ENCODE peak calls at places on chromosomes 4 and X, in seven cellular contexts. One of them, this sample, is unnamed.

GRCh38 chr4:154928640-154929257 is 147.7 kb downstream of the RBM46 start:
- DNase-seq in iPS DF 6.9: peak; percentile 25
- DNase-seq in naive thymus-derived CD8-positive, alpha-beta T cell: no peak
- DNase-seq in ACHN: peak; percentile 39
- DNase-seq in foreskin fibroblast: peak; percentile 66
- DNase-seq in Daoy: no peak
- DNase-seq in endodermal cell: peak; percentile 72
- DNase-seq in this sample: peak; percentile 1

GRCh38 chr4:14446904-14447303 is 555.4 kb upstream of the CPEB2 start:
- DNase-seq in iPS DF 6.9: no peak
- DNase-seq in endodermal cell: no peak
- DNase-seq in Daoy: no peak
- DNase-seq in naive thymus-derived CD8-positive, alpha-beta T cell: no peak
- DNase-seq in ACHN: no peak
- DNase-seq in foreskin fibroblast: no peak
- DNase-seq in this sample: no peak

GRCh38 chrX:21907250-21907649 is 33.3 kb upstream of the SMS start:
- DNase-seq in ACHN: no peak
- DNase-seq in foreskin fibroblast: no peak
- DNase-seq in endodermal cell: no peak
- DNase-seq in iPS DF 6.9: no peak
- DNase-seq in naive thymus-derived CD8-positive, alpha-beta T cell: no peak
- DNase-seq in Daoy: no peak
- DNase-seq in this sample: no peak

GRCh38 chr4:3062466-3062865 is 11.9 kb downstream of the HTT-AS start:
- DNase-seq in endodermal cell: no peak
- DNase-seq in ACHN: no peak
- DNase-seq in naive thymus-derived CD8-positive, alpha-beta T cell: no peak
- DNase-seq in Daoy: peak; percentile 69
- DNase-seq in iPS DF 6.9: no peak
- DNase-seq in foreskin fibroblast: peak; percentile 35
- DNase-seq in this sample: no peak

GRCh38 chrX:118062048-118062789 is 54.4 kb downstream of the KLHL13 start:
- DNase-seq in Daoy: no peak
- DNase-seq in ACHN: no peak
- DNase-seq in endodermal cell: no peak
- DNase-seq in iPS DF 6.9: no peak
- DNase-seq in naive thymus-derived CD8-positive, alpha-beta T cell: no peak
- DNase-seq in foreskin fibroblast: no peak
- DNase-seq in this sample: no peak

GRCh38 chr4:6507345-6507744 is 34.9 kb upstream of the PPP2R2C start:
- DNase-seq in ACHN: no peak
- DNase-seq in iPS DF 6.9: no peak
- DNase-seq in naive thymus-derived CD8-positive, alpha-beta T cell: no peak
- DNase-seq in endodermal cell: peak; percentile 22
- DNase-seq in foreskin fibroblast: no peak
- DNase-seq in Daoy: no peak
- DNase-seq in this sample: no peak

GRCh38 chr4:105780176-105780575 is 71.6 kb downstream of the GSTCD start:
- DNase-seq in naive thymus-derived CD8-positive, alpha-beta T cell: no peak
- DNase-seq in iPS DF 6.9: no peak
- DNase-seq in Daoy: no peak
- DNase-seq in foreskin fibroblast: no peak
- DNase-seq in ACHN: no peak
- DNase-seq in endodermal cell: no peak
- DNase-seq in this sample: no peak

GRCh38 chrX:136057567-136057966 is 72.3 kb downstream of the SLC9A6 start:
- DNase-seq in iPS DF 6.9: no peak
- DNase-seq in Daoy: no peak
- DNase-seq in naive thymus-derived CD8-positive, alpha-beta T cell: no peak
- DNase-seq in foreskin fibroblast: peak; percentile 24
- DNase-seq in ACHN: no peak
- DNase-seq in endodermal cell: no peak
- DNase-seq in this sample: no peak

GRCh38 chrX:105700316-105700715 is 122.0 kb upstream of the NRK start:
- DNase-seq in naive thymus-derived CD8-positive, alpha-beta T cell: no peak
- DNase-seq in ACHN: no peak
- DNase-seq in endodermal cell: no peak
- DNase-seq in Daoy: no peak
- DNase-seq in foreskin fibroblast: no peak
- DNase-seq in iPS DF 6.9: no peak
- DNase-seq in this sample: no peak

GRCh38 chr4:13546855-13547562 is 2.7 kb upstream of the NKX3-2 start:
- DNase-seq in naive thymus-derived CD8-positive, alpha-beta T cell: no peak
- DNase-seq in iPS DF 6.9: no peak
- DNase-seq in endodermal cell: peak; percentile 87
- DNase-seq in foreskin fibroblast: no peak
- DNase-seq in ACHN: no peak
- DNase-seq in Daoy: no peak
- DNase-seq in this sample: no peak

GRCh38 chrX:41332005-41332404 is 2.0 kb upstream of the DDX3X start:
- DNase-seq in naive thymus-derived CD8-positive, alpha-beta T cell: no peak
- DNase-seq in endodermal cell: no peak
- DNase-seq in iPS DF 6.9: no peak
- DNase-seq in Daoy: no peak
- DNase-seq in ACHN: no peak
- DNase-seq in foreskin fibroblast: no peak
- DNase-seq in this sample: no peak

GRCh38 chr4:53763813-53764597 is 172.7 kb upstream of the LNX1 start:
- DNase-seq in endodermal cell: no peak
- DNase-seq in naive thymus-derived CD8-positive, alpha-beta T cell: no peak
- DNase-seq in ACHN: no peak
- DNase-seq in Daoy: peak; percentile 1
- DNase-seq in foreskin fibroblast: peak; percentile 84
- DNase-seq in iPS DF 6.9: no peak
- DNase-seq in this sample: no peak

GRCh38 chrX:53071604-53072417 is 10.4 kb upstream of the TSPYL2 start:
- DNase-seq in foreskin fibroblast: peak; percentile 75
- DNase-seq in ACHN: peak; percentile 61
- DNase-seq in Daoy: peak; percentile 52
- DNase-seq in endodermal cell: peak; percentile 79
- DNase-seq in naive thymus-derived CD8-positive, alpha-beta T cell: peak; percentile 86
- DNase-seq in iPS DF 6.9: no peak
- DNase-seq in this sample: peak; percentile 56

GRCh38 chr4:33111106-33111505 is 2390.9 kb downstream of the PCDH7 start:
- DNase-seq in endodermal cell: no peak
- DNase-seq in iPS DF 6.9: no peak
- DNase-seq in foreskin fibroblast: peak; percentile 48
- DNase-seq in Daoy: no peak
- DNase-seq in naive thymus-derived CD8-positive, alpha-beta T cell: no peak
- DNase-seq in ACHN: no peak
- DNase-seq in this sample: no peak

GRCh38 chrX:102976290-102976689 is 39.2 kb downstream of the RAB40AL start:
- DNase-seq in naive thymus-derived CD8-positive, alpha-beta T cell: no peak
- DNase-seq in endodermal cell: no peak
- DNase-seq in Daoy: no peak
- DNase-seq in iPS DF 6.9: no peak
- DNase-seq in ACHN: no peak
- DNase-seq in foreskin fibroblast: peak; percentile 36
- DNase-seq in this sample: no peak

GRCh38 chr4:147160908-147161513 is 215.3 kb upstream of the TTC29 start:
- DNase-seq in naive thymus-derived CD8-positive, alpha-beta T cell: no peak
- DNase-seq in iPS DF 6.9: no peak
- DNase-seq in Daoy: peak; percentile 5
- DNase-seq in ACHN: peak; percentile 46
- DNase-seq in foreskin fibroblast: peak; percentile 82
- DNase-seq in endodermal cell: peak; percentile 65
- DNase-seq in this sample: peak; percentile 22

GRCh38 chr4:186728631-186729271 is 5.1 kb upstream of the FAT1 start:
- DNase-seq in Daoy: no peak
- DNase-seq in naive thymus-derived CD8-positive, alpha-beta T cell: no peak
- DNase-seq in endodermal cell: no peak
- DNase-seq in iPS DF 6.9: no peak
- DNase-seq in foreskin fibroblast: peak; percentile 27
- DNase-seq in ACHN: peak; percentile 9
- DNase-seq in this sample: peak; percentile 56

GRCh38 chrX:110180928-110181310 is 137.0 kb downstream of the AMMECR1 start:
- DNase-seq in endodermal cell: no peak
- DNase-seq in Daoy: peak; percentile 26
- DNase-seq in naive thymus-derived CD8-positive, alpha-beta T cell: no peak
- DNase-seq in iPS DF 6.9: no peak
- DNase-seq in foreskin fibroblast: peak; percentile 61
- DNase-seq in ACHN: peak; percentile 25
- DNase-seq in this sample: no peak

GRCh38 chr4:2419814-2420213 is 1.1 kb downstream of the CFAP99 start:
- DNase-seq in naive thymus-derived CD8-positive, alpha-beta T cell: no peak
- DNase-seq in iPS DF 6.9: no peak
- DNase-seq in Daoy: no peak
- DNase-seq in foreskin fibroblast: no peak
- DNase-seq in ACHN: no peak
- DNase-seq in endodermal cell: no peak
- DNase-seq in this sample: no peak

GRCh38 chrX:134625315-134625718 is 33.0 kb downstream of the PLAC1 start:
- DNase-seq in Daoy: no peak
- DNase-seq in naive thymus-derived CD8-positive, alpha-beta T cell: no peak
- DNase-seq in endodermal cell: no peak
- DNase-seq in iPS DF 6.9: no peak
- DNase-seq in ACHN: no peak
- DNase-seq in foreskin fibroblast: peak; percentile 56
- DNase-seq in this sample: no peak

GRCh38 chr4:98794565-98795205 is 134.2 kb downstream of the EIF4E start:
- DNase-seq in iPS DF 6.9: no peak
- DNase-seq in foreskin fibroblast: peak; percentile 74
- DNase-seq in naive thymus-derived CD8-positive, alpha-beta T cell: no peak
- DNase-seq in endodermal cell: peak; percentile 73
- DNase-seq in Daoy: peak; percentile 23
- DNase-seq in ACHN: no peak
- DNase-seq in this sample: no peak

GRCh38 chr4:47915378-47915777 is 995 bp upstream of the NFXL1 start:
- DNase-seq in naive thymus-derived CD8-positive, alpha-beta T cell: no peak
- DNase-seq in endodermal cell: no peak
- DNase-seq in foreskin fibroblast: no peak
- DNase-seq in iPS DF 6.9: no peak
- DNase-seq in ACHN: no peak
- DNase-seq in Daoy: no peak
- DNase-seq in this sample: no peak

GRCh38 chrX:12263211-12263610 is 124.9 kb downstream of the FRMPD4 start:
- DNase-seq in naive thymus-derived CD8-positive, alpha-beta T cell: no peak
- DNase-seq in iPS DF 6.9: no peak
- DNase-seq in ACHN: no peak
- DNase-seq in endodermal cell: no peak
- DNase-seq in Daoy: no peak
- DNase-seq in foreskin fibroblast: no peak
- DNase-seq in this sample: no peak

GRCh38 chrX:76796311-76796710 is 368.8 kb downstream of the MAGEE1 start:
- DNase-seq in Daoy: no peak
- DNase-seq in iPS DF 6.9: no peak
- DNase-seq in ACHN: no peak
- DNase-seq in foreskin fibroblast: no peak
- DNase-seq in naive thymus-derived CD8-positive, alpha-beta T cell: no peak
- DNase-seq in endodermal cell: no peak
- DNase-seq in this sample: peak; percentile 23

GRCh38 chr4:26105815-26106699 is 192.0 kb downstream of the SMIM20 start:
- DNase-seq in Daoy: peak; percentile 11
- DNase-seq in ACHN: no peak
- DNase-seq in iPS DF 6.9: no peak
- DNase-seq in foreskin fibroblast: peak; percentile 79
- DNase-seq in endodermal cell: no peak
- DNase-seq in naive thymus-derived CD8-positive, alpha-beta T cell: no peak
- DNase-seq in this sample: peak; percentile 35

GRCh38 chr4:54898941-54899340 is 226.5 kb downstream of the KDR start:
- DNase-seq in iPS DF 6.9: no peak
- DNase-seq in ACHN: no peak
- DNase-seq in naive thymus-derived CD8-positive, alpha-beta T cell: no peak
- DNase-seq in foreskin fibroblast: no peak
- DNase-seq in Daoy: no peak
- DNase-seq in endodermal cell: peak; percentile 7
- DNase-seq in this sample: no peak

GRCh38 chrX:16185725-16186136 is 18.4 kb downstream of the MAGEB17 start:
- DNase-seq in iPS DF 6.9: no peak
- DNase-seq in endodermal cell: peak; percentile 65
- DNase-seq in foreskin fibroblast: peak; percentile 75
- DNase-seq in Daoy: peak; percentile 69
- DNase-seq in naive thymus-derived CD8-positive, alpha-beta T cell: no peak
- DNase-seq in ACHN: peak; percentile 67
- DNase-seq in this sample: peak; percentile 67

GRCh38 chr4:67746797-67747495 is 7.2 kb downstream of the GNRHR start:
- DNase-seq in Daoy: no peak
- DNase-seq in iPS DF 6.9: no peak
- DNase-seq in endodermal cell: no peak
- DNase-seq in foreskin fibroblast: peak; percentile 45
- DNase-seq in ACHN: peak; percentile 55
- DNase-seq in naive thymus-derived CD8-positive, alpha-beta T cell: no peak
- DNase-seq in this sample: peak; percentile 25

GRCh38 chr4:187286536-187286935 is 562.9 kb upstream of the FAT1 start:
- DNase-seq in ACHN: no peak
- DNase-seq in Daoy: no peak
- DNase-seq in naive thymus-derived CD8-positive, alpha-beta T cell: no peak
- DNase-seq in foreskin fibroblast: peak; percentile 19
- DNase-seq in endodermal cell: no peak
- DNase-seq in iPS DF 6.9: no peak
- DNase-seq in this sample: no peak

GRCh38 chr4:181662383-181662782 is 580.8 kb upstream of the TENM3 start:
- DNase-seq in iPS DF 6.9: no peak
- DNase-seq in naive thymus-derived CD8-positive, alpha-beta T cell: no peak
- DNase-seq in endodermal cell: no peak
- DNase-seq in foreskin fibroblast: peak; percentile 77
- DNase-seq in Daoy: peak; percentile 13
- DNase-seq in ACHN: no peak
- DNase-seq in this sample: no peak

GRCh38 chr4:184648220-184649025 is 824 bp downstream of the CASP3 start:
- DNase-seq in endodermal cell: peak; percentile 75
- DNase-seq in naive thymus-derived CD8-positive, alpha-beta T cell: peak; percentile 70
- DNase-seq in Daoy: peak; percentile 32
- DNase-seq in ACHN: peak; percentile 51
- DNase-seq in foreskin fibroblast: peak; percentile 80
- DNase-seq in iPS DF 6.9: no peak
- DNase-seq in this sample: peak; percentile 48

GRCh38 chr4:155569471-155569870 is 97.2 kb upstream of the GUCY1A1 start:
- DNase-seq in iPS DF 6.9: no peak
- DNase-seq in naive thymus-derived CD8-positive, alpha-beta T cell: no peak
- DNase-seq in foreskin fibroblast: no peak
- DNase-seq in ACHN: no peak
- DNase-seq in endodermal cell: no peak
- DNase-seq in Daoy: no peak
- DNase-seq in this sample: no peak

GRCh38 chr4:165707126-165707525 is 165.9 kb upstream of the TLL1 start:
- DNase-seq in ACHN: no peak
- DNase-seq in endodermal cell: no peak
- DNase-seq in naive thymus-derived CD8-positive, alpha-beta T cell: no peak
- DNase-seq in foreskin fibroblast: no peak
- DNase-seq in iPS DF 6.9: no peak
- DNase-seq in Daoy: no peak
- DNase-seq in this sample: no peak

GRCh38 chr4:113450681-113451080 is 310.9 kb downstream of the CAMK2D start:
- DNase-seq in endodermal cell: no peak
- DNase-seq in ACHN: no peak
- DNase-seq in naive thymus-derived CD8-positive, alpha-beta T cell: no peak
- DNase-seq in iPS DF 6.9: no peak
- DNase-seq in Daoy: no peak
- DNase-seq in foreskin fibroblast: no peak
- DNase-seq in this sample: no peak